ENCODE peak calls at places on chromosome 5, in nine cellular contexts. Z is transverse colon, D is breast epithelium, C is stomach, A is suprapubic skin, L is GM23338, E is Panc1, U is HL-60, T is HCT116. M is an unnamed sample.

GRCh38 chr5:395156-395920 is 47.6 kb upstream of the EXOC3 start:
- DNase-seq in C (peak; percentile 23), L (no peak), E (no peak), U (no peak), A (peak; percentile 76), D (no peak), T (no peak), Z (no peak), M (peak; percentile 2)

GRCh38 chr5:39209924-39210323 is 9.4 kb downstream of the FYB1 start:
- DNase-seq in L (no peak), T (no peak), D (no peak), Z (peak; percentile 57), C (peak; percentile 43), U (no peak), E (no peak), A (no peak), M (no peak)

GRCh38 chr5:146762830-146763229 is 115.7 kb downstream of the PPP2R2B start:
- DNase-seq in Z (no peak), A (no peak), T (no peak), C (no peak), D (no peak), E (no peak), U (no peak), L (no peak), M (no peak)

GRCh38 chr5:36390640-36391039 is 88.9 kb upstream of the RANBP3L start:
- DNase-seq in D (no peak), C (no peak), Z (no peak), U (no peak), A (no peak), E (no peak), T (no peak), L (no peak), M (no peak)

GRCh38 chr5:173781432-173781825 is 106.7 kb upstream of the CPEB4 start:
- DNase-seq in A (no peak), E (no peak), C (no peak), Z (no peak), L (no peak), T (no peak), D (no peak), U (no peak), M (no peak)

GRCh38 chr5:15499528-15500325 is at the start of gene FBXL7:
- DNase-seq in C (peak; percentile 37), U (no peak), Z (peak; percentile 55), T (no peak), L (peak; percentile 94), E (no peak), D (peak; percentile 67), A (peak; percentile 86), M (peak; percentile 78)

GRCh38 chr5:41452506-41452905 is 57.9 kb downstream of the PLCXD3 start:
- DNase-seq in E (no peak), D (no peak), C (no peak), Z (no peak), A (no peak), L (no peak), T (no peak), U (no peak), M (no peak)

GRCh38 chr5:178227138-178227659 is 5.4 kb downstream of the PHYKPL start:
- DNase-seq in D (no peak), U (no peak), Z (no peak), E (no peak), A (no peak), T (no peak), C (no peak), L (no peak), M (no peak)

GRCh38 chr5:111747336-111747735 is 9.7 kb downstream of the NREP start:
- DNase-seq in A (no peak), C (no peak), T (no peak), U (no peak), E (no peak), D (no peak), L (no peak), Z (no peak), M (no peak)

GRCh38 chr5:156647034-156647451 is 203.1 kb upstream of the PPP1R2B start:
- DNase-seq in A (no peak), U (no peak), E (no peak), T (no peak), L (no peak), Z (no peak), D (no peak), C (no peak), M (no peak)

GRCh38 chr5:58335518-58335917 is 124.4 kb downstream of the PLK2 start:
- DNase-seq in T (peak; percentile 10), E (no peak), D (no peak), Z (no peak), L (peak; percentile 41), C (no peak), U (no peak), A (no peak), M (no peak)

DNA sequence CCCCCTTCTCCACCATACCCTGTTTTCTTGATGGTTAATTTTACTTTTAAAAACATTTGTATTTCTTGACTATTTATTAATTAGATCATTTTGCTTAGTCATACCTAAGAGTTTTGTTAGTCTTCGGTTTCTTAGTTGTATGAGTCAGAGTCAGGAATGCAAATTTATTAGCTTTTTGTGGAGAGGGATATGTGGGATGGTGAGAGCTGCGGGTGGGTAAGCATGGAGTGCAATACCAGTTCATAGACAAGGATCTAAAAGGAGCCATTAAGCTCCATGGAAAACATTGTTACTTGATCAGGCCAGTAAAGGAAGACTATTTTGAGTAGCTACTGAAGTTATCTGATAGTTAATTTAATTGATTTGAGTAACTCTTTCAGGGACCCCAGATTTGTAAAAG is 77.5 kb downstream of the ZSWIM6 start:
- DNase-seq in U (no peak), C (no peak), Z (no peak), T (peak; percentile 79), A (no peak), E (no peak), L (no peak), D (no peak), M (no peak)
- TF ChIP-seq POLR2AphosphoS5 in U (no peak), C (no peak), Z (no peak), T (peak; percentile 18), A (no peak), E (no peak), L (no peak), D (no peak), M (peak; percentile 16)

GRCh38 chr5:133844836-133845235 is 123.6 kb downstream of the C5orf15 start:
- DNase-seq in A (peak; percentile 53), Z (no peak), D (peak; percentile 35), C (no peak), L (no peak), T (no peak), E (no peak), U (no peak), M (no peak)

GRCh38 chr5:133847301-133847700 is 121.1 kb downstream of the C5orf15 start:
- DNase-seq in C (no peak), E (no peak), U (no peak), D (peak; percentile 45), Z (no peak), T (no peak), L (no peak), A (peak; percentile 77), M (no peak)

GRCh38 chr5:133848306-133848924 is 120.0 kb downstream of the C5orf15 start:
- DNase-seq in L (no peak), T (no peak), D (peak; percentile 69), Z (no peak), A (peak; percentile 73), U (no peak), E (no peak), C (peak; percentile 74), M (no peak)

GRCh38 chr5:133847886-133848285 is 120.5 kb downstream of the C5orf15 start:
- DNase-seq in D (peak; percentile 48), A (peak; percentile 53), T (no peak), U (no peak), Z (no peak), C (no peak), E (no peak), L (no peak), M (no peak)

GRCh38 chr5:133846478-133847226 is 121.8 kb downstream of the C5orf15 start:
- DNase-seq in Z (no peak), E (no peak), T (no peak), A (peak; percentile 65), U (no peak), C (no peak), D (peak; percentile 9), L (no peak), M (no peak)
- H3K27ac ChIP-seq in Z (no peak overlapping the region), E (no peak overlapping the region), T (no peak overlapping the region), A (no peak overlapping the region), U (no peak overlapping the region), C (no peak overlapping the region), D (no peak overlapping the region), L (no peak overlapping the region), M (no peak overlapping the region)

DNA sequence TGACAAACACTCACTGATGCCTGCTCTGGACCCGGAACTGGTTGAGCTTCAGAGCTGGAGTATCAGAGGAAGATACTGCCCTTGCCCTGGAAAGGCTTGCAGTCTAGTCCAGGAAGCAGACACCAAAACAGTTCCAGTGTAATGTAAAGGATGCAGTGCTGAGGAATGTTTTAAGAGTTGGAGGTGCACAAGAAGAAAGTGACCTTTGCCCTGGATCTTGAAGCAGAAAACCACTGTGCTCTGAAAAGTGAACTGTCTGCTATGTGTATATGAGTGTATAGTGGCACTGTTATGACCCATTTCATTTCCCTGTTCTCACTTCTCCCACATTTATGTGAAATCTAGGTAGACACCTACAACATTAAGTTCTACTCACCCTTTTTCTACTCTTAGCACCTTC is 2.1 kb downstream of the ZNF346 start:
- DNase-seq in A (no peak), Z (no peak), U (no peak), T (no peak), E (no peak), L (no peak), C (no peak), D (no peak), M (no peak)
- H3K4me3 ChIP-seq in A (no peak overlapping the region), Z (no peak overlapping the region), U (no peak overlapping the region), T (no peak overlapping the region), E (no peak overlapping the region), L (no peak overlapping the region), C (no peak overlapping the region), D (no peak overlapping the region), M (no peak overlapping the region)

GRCh38 chr5:151480859-151481258 is 33.5 kb downstream of the SLC36A1 start:
- DNase-seq in U (peak; percentile 16), E (no peak), C (no peak), T (no peak), Z (no peak), A (no peak), D (no peak), L (peak; percentile 27), M (no peak)
- TF ChIP-seq POLR2AphosphoS5 in U (no peak), E (no peak), C (no peak), T (no peak), Z (no peak), A (no peak), D (no peak), L (no peak), M (no peak)

M was measured in prostate gland.